ENCODE peak calls at places on chromosomes 2 and 18, in nine cellular contexts. One of them, this sample, is unnamed.

GRCh38 chr2:161237397-161238263 is 70.6 kb upstream of the PSMD14 start:
- DNase-seq in effector CD4-positive, alpha-beta T cell: peak; percentile 39
- DNase-seq in NCI-H1417: peak; percentile 27
- DNase-seq in WTC11: peak; percentile 57
- DNase-seq in IMR-90: peak; percentile 33
- DNase-seq in ureter: peak; percentile 52
- DNase-seq in nucleus accumbens: peak; percentile 69
- DNase-seq in cardiac septum: no peak
- DNase-seq in HEK293T: no peak
- DNase-seq in this sample: peak; percentile 58

GRCh38 chr18:8609711-8610441 is 639 bp downstream of the RAB12 start:
- DNase-seq in effector CD4-positive, alpha-beta T cell: no peak
- DNase-seq in NCI-H1417: no peak
- DNase-seq in WTC11: no peak
- DNase-seq in IMR-90: no peak
- DNase-seq in ureter: no peak
- DNase-seq in nucleus accumbens: no peak
- DNase-seq in cardiac septum: no peak
- DNase-seq in HEK293T: peak; percentile 8
- DNase-seq in this sample: peak; percentile 39

GRCh38 chr2:118604346-118604745 is 243.1 kb downstream of the EN1 start:
- DNase-seq in effector CD4-positive, alpha-beta T cell: no peak
- DNase-seq in NCI-H1417: no peak
- DNase-seq in WTC11: no peak
- DNase-seq in IMR-90: no peak
- DNase-seq in ureter: no peak
- DNase-seq in nucleus accumbens: no peak
- DNase-seq in cardiac septum: no peak
- DNase-seq in HEK293T: no peak
- DNase-seq in this sample: no peak

GRCh38 chr2:6999161-6999877 is 82.1 kb downstream of the RNF144A start:
- DNase-seq in effector CD4-positive, alpha-beta T cell: no peak
- DNase-seq in NCI-H1417: no peak
- DNase-seq in WTC11: no peak
- DNase-seq in IMR-90: no peak
- DNase-seq in ureter: no peak
- DNase-seq in nucleus accumbens: no peak
- DNase-seq in cardiac septum: no peak
- DNase-seq in HEK293T: no peak
- DNase-seq in this sample: no peak

GRCh38 chr2:14700753-14701152 is 68.2 kb downstream of the LRATD1 start:
- DNase-seq in effector CD4-positive, alpha-beta T cell: no peak
- DNase-seq in NCI-H1417: no peak
- DNase-seq in WTC11: no peak
- DNase-seq in IMR-90: peak; percentile 67
- DNase-seq in ureter: no peak
- DNase-seq in nucleus accumbens: no peak
- DNase-seq in cardiac septum: no peak
- DNase-seq in HEK293T: no peak
- DNase-seq in this sample: no peak

GRCh38 chr2:189407161-189407943 is 33.9 kb upstream of the WDR75 start:
- DNase-seq in effector CD4-positive, alpha-beta T cell: no peak
- DNase-seq in NCI-H1417: no peak
- DNase-seq in WTC11: no peak
- DNase-seq in IMR-90: peak; percentile 87
- DNase-seq in ureter: no peak
- DNase-seq in nucleus accumbens: no peak
- DNase-seq in cardiac septum: no peak
- DNase-seq in HEK293T: no peak
- DNase-seq in this sample: no peak

GRCh38 chr2:96084006-96084857 is 32.1 kb downstream of the ADRA2B start:
- DNase-seq in effector CD4-positive, alpha-beta T cell: no peak
- DNase-seq in NCI-H1417: no peak
- DNase-seq in WTC11: peak; percentile 8
- DNase-seq in IMR-90: no peak
- DNase-seq in ureter: peak; percentile 29
- DNase-seq in nucleus accumbens: no peak
- DNase-seq in cardiac septum: peak; percentile 70
- DNase-seq in HEK293T: no peak
- DNase-seq in this sample: no peak

GRCh38 chr2:9708683-9709538 is 78.1 kb upstream of the YWHAQ start:
- DNase-seq in effector CD4-positive, alpha-beta T cell: no peak
- DNase-seq in NCI-H1417: no peak
- DNase-seq in WTC11: no peak
- DNase-seq in IMR-90: no peak
- DNase-seq in ureter: no peak
- DNase-seq in nucleus accumbens: no peak
- DNase-seq in cardiac septum: peak; percentile 22
- DNase-seq in HEK293T: no peak
- DNase-seq in this sample: no peak

GRCh38 chr2:20629581-20630291 is 21.2 kb downstream of the HS1BP3 start:
- DNase-seq in effector CD4-positive, alpha-beta T cell: no peak
- DNase-seq in NCI-H1417: no peak
- DNase-seq in WTC11: no peak
- DNase-seq in IMR-90: no peak
- DNase-seq in ureter: no peak
- DNase-seq in nucleus accumbens: no peak
- DNase-seq in cardiac septum: no peak
- DNase-seq in HEK293T: no peak
- DNase-seq in this sample: no peak

GRCh38 chr2:233380132-233381012 is 26.1 kb downstream of the DGKD start:
- DNase-seq in effector CD4-positive, alpha-beta T cell: no peak
- DNase-seq in NCI-H1417: no peak
- DNase-seq in WTC11: no peak
- DNase-seq in IMR-90: peak; percentile 42
- DNase-seq in ureter: no peak
- DNase-seq in nucleus accumbens: no peak
- DNase-seq in cardiac septum: no peak
- DNase-seq in HEK293T: no peak
- DNase-seq in this sample: no peak

GRCh38 chr2:179817181-179817841 is 44.1 kb downstream of the ZNF385B start:
- DNase-seq in effector CD4-positive, alpha-beta T cell: no peak
- DNase-seq in NCI-H1417: no peak
- DNase-seq in WTC11: no peak
- DNase-seq in IMR-90: no peak
- DNase-seq in ureter: no peak
- DNase-seq in nucleus accumbens: no peak
- DNase-seq in cardiac septum: no peak
- DNase-seq in HEK293T: no peak
- DNase-seq in this sample: no peak

This sample was measured in nephron progenitor cell.